ENCODE peak calls at places on chromosomes 16 and 17, in four cellular contexts. U is H54; P is AG09309; D is activated CD8-positive, alpha-beta T cell treated with anti-CD3 and anti-CD28 coated beads, Interleukin-2, amount 10 ng/mL, durations not matched to agents 7 days and 5 days. Y is an unnamed sample.

GRCh38 chr17:51245535-51245934 is 14.3 kb downstream of the MBTD1 start:
- DNase-seq in P (no peak), U (no peak), D (no peak), Y (no peak)

GRCh38 chr16:30722443-30722842 is 23.5 kb downstream of the SRCAP start:
- DNase-seq in U (no peak), P (no peak), D (no peak), Y (no peak)

GRCh38 chr17:17028059-17028877 is 14.0 kb upstream of the MPRIP start:
- DNase-seq in U (peak; percentile 96), P (no peak), D (no peak), Y (peak; percentile 96)

GRCh38 chr16:84244728-84245127 is 4.9 kb upstream of the KCNG4 start:
- DNase-seq in U (no peak), P (no peak), D (no peak), Y (no peak)

GRCh38 chr16:728131-728889 is 1.4 kb downstream of the HAGHL start:
- DNase-seq in P (no peak), U (peak; percentile 95), D (peak; percentile 72), Y (peak; percentile 79)

GRCh38 chr16:84124529-84125073 is 7.9 kb upstream of the MBTPS1 start:
- DNase-seq in U (no peak), P (no peak), D (no peak), Y (no peak)

GRCh38 chr16:73230651-73231050 is 182.7 kb upstream of the ZFHX3 start:
- DNase-seq in D (no peak), U (no peak), P (no peak), Y (no peak)

GRCh38 chr17:72417627-72418026 is 296.8 kb downstream of the SOX9 start:
- DNase-seq in D (no peak), P (no peak), U (no peak), Y (no peak)

GRCh38 chr17:29376667-29377268 is 13.4 kb upstream of the TAOK1 start:
- DNase-seq in D (no peak), U (peak; percentile 77), P (peak; percentile 41), Y (no peak)

GRCh38 chr16:57720142-57720575 is 15.4 kb upstream of the KATNB1 start:
- DNase-seq in U (peak; percentile 47), D (peak; percentile 79), P (peak; percentile 8), Y (peak; percentile 48)

GRCh38 chr16:54140057-54140787 is 146.4 kb downstream of the IRX3 start:
- DNase-seq in P (no peak), U (no peak), D (no peak), Y (no peak)

GRCh38 chr17:75090871-75091854 is 3.4 kb downstream of the SLC16A5 start:
- DNase-seq in U (no peak), D (no peak), P (no peak), Y (peak; percentile 75)

GRCh38 chr16:57185446-57185944 is 344 bp downstream of the PSME3IP1 start:
- DNase-seq in U (peak; percentile 30), D (no peak), P (no peak), Y (peak; percentile 50)

GRCh38 chr16:68367034-68367433 is 56.2 kb downstream of the PRMT7 start:
- DNase-seq in P (no peak), U (peak; percentile 46), D (peak; percentile 74), Y (peak; percentile 56)

GRCh38 chr17:32485261-32485955 is 1.4 kb upstream of the CDK5R1 start:
- DNase-seq in P (no peak), D (no peak), U (no peak), Y (no peak)

GRCh38 chr17:74455025-74455585 is 11.3 kb upstream of the CD300A start:
- DNase-seq in D (no peak), U (no peak), P (no peak), Y (peak; percentile 57)

GRCh38 chr16:31138621-31139578 is 3.4 kb upstream of the PRSS8 start:
- DNase-seq in P (no peak), D (no peak), U (peak; percentile 97), Y (peak; percentile 91)

GRCh38 chr17:14805348-14805747 is 459.8 kb downstream of the PMP22 start:
- DNase-seq in D (no peak), P (no peak), U (no peak), Y (no peak)

GRCh38 chr17:28925912-28926365 is 23.1 kb upstream of the DHRS13 start:
- DNase-seq in P (peak; percentile 71), U (peak; percentile 72), D (peak; percentile 70), Y (no peak)

GRCh38 chr17:1997587-1998425 is 27.3 kb downstream of the RTN4RL1 start:
- DNase-seq in D (no peak), P (no peak), U (no peak), Y (peak; percentile 83)

GRCh38 chr17:18256351-18256750 is 2.2 kb downstream of the FLII start:
- DNase-seq in P (no peak), U (no peak), D (no peak), Y (no peak)

GRCh38 chr17:75356260-75356937 is 49.1 kb downstream of the GRB2 start:
- DNase-seq in U (no peak), P (no peak), D (no peak), Y (no peak)

GRCh38 chr16:50153648-50154368 is 702 bp downstream of the TENT4B start:
- DNase-seq in P (no peak), D (peak; percentile 50), U (peak; percentile 55), Y (no peak)

GRCh38 chr17:82092628-82092994 is 5.4 kb downstream of the FASN start:
- DNase-seq in P (no peak), D (no peak), U (no peak), Y (peak; percentile 7)

GRCh38 chr16:50584033-50584722 is 36.0 kb downstream of the NKD1 start:
- DNase-seq in D (no peak), U (no peak), P (no peak), Y (no peak)

GRCh38 chr17:50373705-50374104 is 676 bp downstream of the EME1 start:
- DNase-seq in P (no peak), D (no peak), U (no peak), Y (no peak)

GRCh38 chr16:73568769-73569168 is 520.8 kb upstream of the ZFHX3 start:
- DNase-seq in P (no peak), D (no peak), U (no peak), Y (no peak)